ENCODE peak calls at places on chromosomes 12 and 14, in four cellular contexts. V is HepG2, B is WTC11, K is K562. A is an unnamed sample.

GRCh38 chr14:103121846-103122577 is 1.2 kb upstream of the TNFAIP2 start:
- DNase-seq in B (no peak), V (peak; percentile 74), K (peak; percentile 64), A (no peak)

GRCh38 chr12:101924647-101925046 is 47.3 kb downstream of the DRAM1 start:
- DNase-seq in V (no peak), K (peak; percentile 89), B (no peak), A (no peak)

GRCh38 chr14:105275267-105275946 is 25.4 kb downstream of the BRF1 start:
- DNase-seq in B (no peak), V (no peak), K (no peak), A (no peak)

GRCh38 chr14:74500417-74501134 is 7.0 kb downstream of the ISCA2 start:
- DNase-seq in V (no peak), K (no peak), B (peak; percentile 58), A (no peak)

GRCh38 chr12:46677749-46678148 is 148.0 kb downstream of the SLC38A4 start:
- DNase-seq in V (peak; percentile 66), K (no peak), B (no peak), A (no peak)

GRCh38 chr14:84592770-84593169 is 937.2 kb upstream of the FLRT2 start:
- DNase-seq in V (no peak), K (no peak), B (no peak), A (no peak)

GRCh38 chr14:92603309-92604257 is 90.0 kb downstream of the RIN3 start:
- DNase-seq in V (no peak), K (no peak), B (no peak), A (no peak)

GRCh38 chr12:27516625-27517024 is 7.4 kb upstream of the PPFIBP1 start:
- DNase-seq in K (no peak), V (no peak), B (no peak), A (no peak)

GRCh38 chr14:54771411-54772027 is 131.1 kb downstream of the GCH1 start:
- DNase-seq in V (no peak), K (peak; percentile 48), B (no peak), A (no peak)

GRCh38 chr12:76024942-76025600 is 6.5 kb downstream of the PHLDA1 start:
- DNase-seq in B (no peak), K (no peak), V (no peak), A (no peak)

GRCh38 chr14:76926521-76927251 is 100.5 kb downstream of the LRRC74A start:
- DNase-seq in V (no peak), K (peak; percentile 29), B (no peak), A (no peak)

GRCh38 chr12:71469235-71469873 is 29.8 kb downstream of the LGR5 start:
- DNase-seq in B (peak; percentile 12), K (peak; percentile 11), V (peak; percentile 55), A (no peak)

GRCh38 chr12:70045514-70045913 is 197.7 kb upstream of the CNOT2 start:
- DNase-seq in B (no peak), V (no peak), K (no peak), A (no peak)

GRCh38 chr14:101496779-101497420 is 64.4 kb upstream of the DIO3 start:
- DNase-seq in B (no peak), V (no peak), K (no peak), A (no peak)

GRCh38 chr12:97168804-97169203 is 261.7 kb downstream of the NEDD1 start:
- DNase-seq in B (no peak), V (no peak), K (no peak), A (no peak)

GRCh38 chr12:47734725-47735480 is 9.6 kb upstream of the ENDOU start:
- DNase-seq in B (peak; percentile 34), K (no peak), V (no peak), A (no peak)

GRCh38 chr12:124760548-124760947 is 103.1 kb downstream of the SCARB1 start:
- DNase-seq in B (no peak), K (no peak), V (no peak), A (no peak)

GRCh38 chr12:93865751-93866150 is 188.6 kb downstream of the CRADD start:
- DNase-seq in V (no peak), B (no peak), K (no peak), A (no peak)

GRCh38 chr12:16300706-16301105 is 23.2 kb upstream of the SLC15A5 start:
- DNase-seq in K (no peak), V (no peak), B (no peak), A (no peak)

GRCh38 chr12:124518051-124518932 is 49.1 kb downstream of the NCOR2 start:
- DNase-seq in B (no peak), K (no peak), V (peak; percentile 93), A (no peak)

GRCh38 chr14:106790189-106791036 is 1264.0 kb downstream of the TMEM121 start:
- DNase-seq in V (peak; percentile 47), B (peak; percentile 22), K (peak; percentile 30), A (no peak)

GRCh38 chr12:51216652-51217051 is 1.2 kb downstream of the POU6F1 start:
- DNase-seq in V (no peak), K (no peak), B (no peak), A (no peak)

GRCh38 chr14:64137657-64138290 is 156.4 kb downstream of the ESR2 start:
- DNase-seq in V (no peak), B (peak; percentile 24), K (no peak), A (no peak)

GRCh38 chr12:62372134-62372533 is 94.5 kb upstream of the MON2 start:
- DNase-seq in V (no peak), B (no peak), K (no peak), A (no peak)

GRCh38 chr14:91509083-91509877 is 830 bp downstream of the PPP4R3A start:
- DNase-seq in B (peak; percentile 20), K (peak; percentile 48), V (peak; percentile 67), A (no peak)

GRCh38 chr14:95504135-95505029 is 12.1 kb downstream of the SYNE3 start:
- DNase-seq in B (no peak), K (no peak), V (no peak), A (no peak)

GRCh38 chr14:66045572-66046021 is 440.6 kb upstream of the CCDC196 start:
- DNase-seq in K (no peak), B (no peak), V (no peak), A (no peak)

GRCh38 chr14:81401420-81402122 is 1.4 kb upstream of the STON2 start:
- DNase-seq in V (no peak), B (no peak), K (no peak), A (no peak)

GRCh38 chr12:123522164-123522563 is 11.4 kb downstream of the RILPL1 start:
- DNase-seq in K (peak; percentile 6), V (no peak), B (no peak), A (no peak)

GRCh38 chr12:103803847-103804246 is 37.2 kb downstream of the NT5DC3 start:
- DNase-seq in V (no peak), B (no peak), K (no peak), A (no peak)

GRCh38 chr12:103802586-103802886 is 38.5 kb downstream of the NT5DC3 start:
- DNase-seq in B (no peak), K (no peak), V (no peak), A (no peak)

GRCh38 chr12:103800252-103800771 is 40.7 kb downstream of the NT5DC3 start:
- DNase-seq in B (no peak), V (peak; percentile 47), K (peak; percentile 32), A (no peak)

GRCh38 chr12:103799504-103800251 is 41.4 kb downstream of the NT5DC3 start:
- DNase-seq in B (no peak), V (peak; percentile 43), K (no peak), A (no peak)

GRCh38 chr12:103801709-103802585 is 39.1 kb downstream of the NT5DC3 start:
- DNase-seq in K (no peak), V (peak; percentile 57), B (no peak), A (no peak)
- TF ChIP-seq ETV6 in K (no peak), V (no peak), B (no peak), A (no peak)

GRCh38 chr12:108827941-108828340 is 29.4 kb downstream of the SSH1 start:
- DNase-seq in B (no peak), V (no peak), K (no peak), A (no peak)

GRCh38 chr12:108831309-108831991 is 25.9 kb downstream of the SSH1 start:
- DNase-seq in V (no peak), K (no peak), B (no peak), A (peak; percentile 87)

GRCh38 chr12:108826115-108826806 is 31.1 kb downstream of the SSH1 start:
- DNase-seq in V (no peak), B (no peak), K (peak; percentile 47), A (no peak)

GRCh38 chr12:108826807-108827721 is 30.3 kb downstream of the SSH1 start:
- DNase-seq in B (no peak), V (no peak), K (no peak), A (no peak)

DNA sequence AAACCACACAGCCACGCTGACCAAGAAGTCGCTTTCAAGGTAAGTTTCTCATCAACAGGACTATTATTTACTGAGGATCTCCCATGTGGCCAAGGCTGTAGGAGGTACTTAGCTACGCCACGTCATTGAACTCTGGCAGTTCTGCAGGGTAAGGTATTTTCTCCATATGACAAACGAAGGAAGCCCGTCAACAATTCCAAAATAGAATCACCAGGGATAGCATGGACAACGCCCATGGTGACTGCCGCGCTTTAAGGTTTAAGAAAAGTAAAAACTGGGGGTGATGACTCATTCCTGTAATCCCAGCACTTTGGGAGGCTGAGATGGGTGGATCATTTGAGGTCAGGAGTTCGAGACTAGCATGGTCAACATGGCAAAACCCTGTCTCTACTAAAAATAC is 28.6 kb downstream of the SSH1 start:
- DNase-seq in B (no peak), K (no peak), V (no peak), A (no peak)
- TF ChIP-seq ETV6 in B (no peak), K (no peak), V (no peak), A (no peak)

GRCh38 chr12:7637641-7638040 is 28.1 kb downstream of the APOBEC1 start:
- DNase-seq in K (no peak), V (no peak), B (no peak), A (no peak)
- TF ChIP-seq ETV6 in K (no peak), V (no peak), B (no peak), A (no peak)

DNA sequence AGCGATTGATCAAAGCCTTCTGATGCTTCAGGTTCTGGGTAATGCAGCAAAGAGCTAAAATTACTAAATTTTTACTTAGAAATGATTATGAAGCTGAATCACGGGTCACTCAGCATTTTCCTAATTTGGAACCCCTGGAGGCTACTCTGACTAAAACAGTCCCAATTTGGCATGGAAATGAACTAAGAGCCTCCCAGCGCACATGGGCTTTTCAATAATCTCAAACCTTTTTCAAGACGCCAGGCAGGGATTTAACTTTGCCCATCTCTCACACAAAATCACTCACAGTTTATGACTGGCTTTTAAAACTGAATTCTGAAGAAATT is 68.3 kb downstream of the LLPH start:
- DNase-seq in B (no peak), K (no peak), V (no peak), A (no peak)
- TF ChIP-seq ETV6 in B (no peak), K (no peak), V (no peak), A (no peak)